ENCODE peak calls at places on chromosomes 12 and 14, in five cellular contexts. One of them, this sample, is unnamed.

GRCh38 chr12:32501835-32502333 is 102.5 kb downstream of the FGD4 start:
- DNase-seq in IMR-90: peak
- DNase-seq in neuronal stem cell: peak
- DNase-seq in mesenchymal stem cell: peak
- DNase-seq in mesendoderm: peak
- DNase-seq in this sample: peak

GRCh38 chr14:50083467-50084337 is 32.7 kb downstream of the VCPKMT start:
- DNase-seq in IMR-90: peak
- DNase-seq in neuronal stem cell: no peak
- DNase-seq in mesenchymal stem cell: no peak
- DNase-seq in mesendoderm: no peak
- DNase-seq in this sample: no peak

GRCh38 chr12:77433799-77434198 is 368.4 kb upstream of the E2F7 start:
- DNase-seq in IMR-90: peak
- DNase-seq in neuronal stem cell: no peak
- DNase-seq in mesenchymal stem cell: no peak
- DNase-seq in mesendoderm: no peak
- DNase-seq in this sample: no peak

GRCh38 chr14:49220492-49220891 is 365.7 kb downstream of the RPS29 start:
- DNase-seq in IMR-90: no peak
- DNase-seq in neuronal stem cell: no peak
- DNase-seq in mesenchymal stem cell: no peak
- DNase-seq in mesendoderm: no peak
- DNase-seq in this sample: no peak

GRCh38 chr12:74647241-74647640 is 109.6 kb downstream of the ATXN7L3B start:
- DNase-seq in IMR-90: no peak
- DNase-seq in neuronal stem cell: no peak
- DNase-seq in mesenchymal stem cell: no peak
- DNase-seq in mesendoderm: no peak
- DNase-seq in this sample: no peak

GRCh38 chr12:2593045-2593444 is 201.7 kb upstream of the FKBP4 start:
- DNase-seq in IMR-90: no peak
- DNase-seq in neuronal stem cell: no peak
- DNase-seq in mesenchymal stem cell: no peak
- DNase-seq in mesendoderm: no peak
- DNase-seq in this sample: no peak

GRCh38 chr14:61470261-61470953 is 149.0 kb downstream of the PRKCH start:
- DNase-seq in IMR-90: peak
- DNase-seq in neuronal stem cell: peak
- DNase-seq in mesenchymal stem cell: peak
- DNase-seq in mesendoderm: peak
- DNase-seq in this sample: no peak

GRCh38 chr14:72962829-72963312 is 36.6 kb downstream of the DCAF4 start:
- DNase-seq in IMR-90: peak
- DNase-seq in neuronal stem cell: peak
- DNase-seq in mesenchymal stem cell: peak
- DNase-seq in mesendoderm: peak
- DNase-seq in this sample: peak

GRCh38 chr12:25976289-25976688 is 17.8 kb downstream of the RASSF8 start:
- DNase-seq in IMR-90: no peak
- DNase-seq in neuronal stem cell: no peak
- DNase-seq in mesenchymal stem cell: no peak
- DNase-seq in mesendoderm: no peak
- DNase-seq in this sample: no peak

GRCh38 chr12:56998981-56999380 is 7.4 kb downstream of the ZBTB39 start:
- DNase-seq in IMR-90: no peak
- DNase-seq in neuronal stem cell: no peak
- DNase-seq in mesenchymal stem cell: no peak
- DNase-seq in mesendoderm: no peak
- DNase-seq in this sample: no peak

GRCh38 chr12:32305163-32305562 is 94.2 kb upstream of the FGD4 start:
- DNase-seq in IMR-90: peak
- DNase-seq in neuronal stem cell: no peak
- DNase-seq in mesenchymal stem cell: no peak
- DNase-seq in mesendoderm: no peak
- DNase-seq in this sample: no peak

GRCh38 chr14:91318911-91319310 is 74.4 kb upstream of the GPR68 start:
- DNase-seq in IMR-90: no peak
- DNase-seq in neuronal stem cell: no peak
- DNase-seq in mesenchymal stem cell: no peak
- DNase-seq in mesendoderm: no peak
- DNase-seq in this sample: no peak

GRCh38 chr12:68231707-68232106 is 6.1 kb upstream of the IL26 start:
- DNase-seq in IMR-90: no peak
- DNase-seq in neuronal stem cell: no peak
- DNase-seq in mesenchymal stem cell: no peak
- DNase-seq in mesendoderm: no peak
- DNase-seq in this sample: no peak

GRCh38 chr12:27542628-27543027 is 18.6 kb downstream of the PPFIBP1 start:
- DNase-seq in IMR-90: peak
- DNase-seq in neuronal stem cell: no peak
- DNase-seq in mesenchymal stem cell: peak
- DNase-seq in mesendoderm: peak
- DNase-seq in this sample: no peak

GRCh38 chr14:25006961-25007795 is 42.8 kb downstream of the STXBP6 start:
- DNase-seq in IMR-90: peak
- DNase-seq in neuronal stem cell: no peak
- DNase-seq in mesenchymal stem cell: peak
- DNase-seq in mesendoderm: peak
- DNase-seq in this sample: no peak

GRCh38 chr12:118334241-118334640 is 38.5 kb downstream of the TAOK3 start:
- DNase-seq in IMR-90: peak
- DNase-seq in neuronal stem cell: no peak
- DNase-seq in mesenchymal stem cell: no peak
- DNase-seq in mesendoderm: no peak
- DNase-seq in this sample: no peak

GRCh38 chr12:118337194-118337838 is 35.4 kb downstream of the TAOK3 start:
- DNase-seq in IMR-90: peak
- DNase-seq in neuronal stem cell: no peak
- DNase-seq in mesenchymal stem cell: peak
- DNase-seq in mesendoderm: no peak
- DNase-seq in this sample: no peak

GRCh38 chr12:118336123-118336522 is 36.6 kb downstream of the TAOK3 start:
- DNase-seq in IMR-90: peak
- DNase-seq in neuronal stem cell: no peak
- DNase-seq in mesenchymal stem cell: no peak
- DNase-seq in mesendoderm: no peak
- DNase-seq in this sample: no peak

GRCh38 chr12:118332511-118332910 is 40.2 kb downstream of the TAOK3 start:
- DNase-seq in IMR-90: peak
- DNase-seq in neuronal stem cell: no peak
- DNase-seq in mesenchymal stem cell: peak
- DNase-seq in mesendoderm: no peak
- DNase-seq in this sample: no peak

DNA sequence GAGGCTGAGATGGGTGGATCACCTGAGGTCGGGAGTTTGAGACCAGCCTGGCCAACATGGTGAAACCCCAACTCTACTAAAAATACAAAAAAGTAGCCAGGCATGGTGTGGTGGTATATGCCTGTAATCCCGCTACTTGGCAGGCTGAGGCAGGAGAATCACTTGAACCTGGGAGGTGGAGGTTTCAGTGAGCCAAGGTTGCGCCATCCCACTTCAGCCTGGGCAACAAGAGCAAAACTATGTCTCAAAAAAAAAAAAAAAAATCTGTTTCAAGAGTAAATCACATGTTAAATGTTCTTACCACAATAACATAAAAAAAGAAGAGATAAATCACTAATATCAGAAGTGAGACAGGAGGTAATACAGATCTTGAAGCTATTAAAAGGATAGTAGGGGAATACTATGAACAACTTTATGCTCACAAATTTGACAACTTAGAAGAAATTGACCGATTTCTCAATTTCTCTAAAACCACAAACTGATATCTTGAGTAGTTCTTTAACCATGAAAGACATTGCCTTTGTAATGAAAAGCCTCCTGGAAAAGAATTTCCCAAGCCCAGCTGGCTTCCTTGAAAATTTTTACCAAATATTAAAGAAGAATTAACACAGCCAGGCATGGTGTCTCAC is 37.7 kb downstream of the TAOK3 start:
- DNase-seq in IMR-90: no peak
- DNase-seq in neuronal stem cell: no peak
- DNase-seq in mesenchymal stem cell: peak
- DNase-seq in mesendoderm: no peak
- DNase-seq in this sample: no peak
- H2BK5ac ChIP-seq in IMR-90: peak
- H2BK5ac ChIP-seq in neuronal stem cell: no peak
- H2BK5ac ChIP-seq in mesenchymal stem cell: no peak
- H2BK5ac ChIP-seq in mesendoderm: no peak
- H2BK5ac ChIP-seq in this sample: no peak

DNA sequence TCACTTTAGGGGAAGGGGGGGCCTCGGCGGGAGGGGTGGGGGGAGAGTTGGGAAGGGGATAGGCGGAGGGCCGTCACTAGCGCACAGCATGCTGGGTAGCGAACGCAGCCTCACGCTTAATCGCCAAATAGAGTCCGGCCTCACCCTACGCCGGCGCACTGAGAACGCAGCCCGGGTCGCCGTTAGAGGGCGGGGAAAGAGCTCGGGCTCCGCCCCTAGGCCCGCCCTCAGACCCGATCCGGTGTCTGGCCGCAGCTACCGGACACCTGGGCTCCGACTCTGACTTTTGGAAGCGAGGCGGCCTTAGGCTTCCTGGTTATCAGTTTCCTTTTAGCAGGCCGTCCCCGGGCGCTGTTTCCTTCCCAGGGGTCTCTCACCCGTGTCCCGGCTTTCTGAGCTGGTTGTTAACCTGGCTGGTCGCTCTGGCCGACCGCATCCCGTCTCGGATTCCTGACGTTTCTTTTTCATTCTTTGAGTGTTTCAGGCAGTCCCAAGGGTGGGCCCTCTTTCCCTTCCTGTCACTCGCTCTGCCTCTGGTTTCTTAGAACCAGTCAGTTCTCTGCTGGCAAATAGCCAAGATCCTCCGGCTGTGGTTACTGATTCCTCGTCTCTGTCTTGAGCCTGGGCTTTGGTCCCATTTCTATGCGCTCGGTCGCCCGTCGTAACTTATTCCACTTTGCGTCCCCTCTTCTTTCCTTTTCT is 367 bp upstream of the STRN3 start:
- DNase-seq in IMR-90: peak
- DNase-seq in neuronal stem cell: peak
- DNase-seq in mesenchymal stem cell: peak
- DNase-seq in mesendoderm: peak
- DNase-seq in this sample: peak
- H2BK5ac ChIP-seq in IMR-90: peak
- H2BK5ac ChIP-seq in neuronal stem cell: peak
- H2BK5ac ChIP-seq in mesenchymal stem cell: peak
- H2BK5ac ChIP-seq in mesendoderm: peak
- H2BK5ac ChIP-seq in this sample: peak

GRCh38 chr14:36506732-36507614 is 13.1 kb downstream of the NKX2-1 start:
- DNase-seq in IMR-90: no peak
- DNase-seq in neuronal stem cell: no peak
- DNase-seq in mesenchymal stem cell: no peak
- DNase-seq in mesendoderm: peak
- DNase-seq in this sample: no peak
- H2BK5ac ChIP-seq in IMR-90: no peak
- H2BK5ac ChIP-seq in neuronal stem cell: no peak
- H2BK5ac ChIP-seq in mesenchymal stem cell: no peak
- H2BK5ac ChIP-seq in mesendoderm: no peak
- H2BK5ac ChIP-seq in this sample: no peak

GRCh38 chr12:93571360-93571853 is 1.1 kb upstream of the SOCS2 start:
- DNase-seq in IMR-90: peak
- DNase-seq in neuronal stem cell: peak
- DNase-seq in mesenchymal stem cell: peak
- DNase-seq in mesendoderm: peak
- DNase-seq in this sample: peak

GRCh38 chr12:93568091-93568490 is 4.4 kb upstream of the SOCS2 start:
- DNase-seq in IMR-90: no peak
- DNase-seq in neuronal stem cell: no peak
- DNase-seq in mesenchymal stem cell: no peak
- DNase-seq in mesendoderm: no peak
- DNase-seq in this sample: no peak

GRCh38 chr12:93569301-93569655 is 3.2 kb upstream of the SOCS2 start:
- DNase-seq in IMR-90: no peak
- DNase-seq in neuronal stem cell: no peak
- DNase-seq in mesenchymal stem cell: peak
- DNase-seq in mesendoderm: no peak
- DNase-seq in this sample: no peak

GRCh38 chr12:93570552-93571359 is 1.7 kb upstream of the SOCS2 start:
- DNase-seq in IMR-90: peak
- DNase-seq in neuronal stem cell: peak
- DNase-seq in mesenchymal stem cell: peak
- DNase-seq in mesendoderm: peak
- DNase-seq in this sample: no peak

DNA sequence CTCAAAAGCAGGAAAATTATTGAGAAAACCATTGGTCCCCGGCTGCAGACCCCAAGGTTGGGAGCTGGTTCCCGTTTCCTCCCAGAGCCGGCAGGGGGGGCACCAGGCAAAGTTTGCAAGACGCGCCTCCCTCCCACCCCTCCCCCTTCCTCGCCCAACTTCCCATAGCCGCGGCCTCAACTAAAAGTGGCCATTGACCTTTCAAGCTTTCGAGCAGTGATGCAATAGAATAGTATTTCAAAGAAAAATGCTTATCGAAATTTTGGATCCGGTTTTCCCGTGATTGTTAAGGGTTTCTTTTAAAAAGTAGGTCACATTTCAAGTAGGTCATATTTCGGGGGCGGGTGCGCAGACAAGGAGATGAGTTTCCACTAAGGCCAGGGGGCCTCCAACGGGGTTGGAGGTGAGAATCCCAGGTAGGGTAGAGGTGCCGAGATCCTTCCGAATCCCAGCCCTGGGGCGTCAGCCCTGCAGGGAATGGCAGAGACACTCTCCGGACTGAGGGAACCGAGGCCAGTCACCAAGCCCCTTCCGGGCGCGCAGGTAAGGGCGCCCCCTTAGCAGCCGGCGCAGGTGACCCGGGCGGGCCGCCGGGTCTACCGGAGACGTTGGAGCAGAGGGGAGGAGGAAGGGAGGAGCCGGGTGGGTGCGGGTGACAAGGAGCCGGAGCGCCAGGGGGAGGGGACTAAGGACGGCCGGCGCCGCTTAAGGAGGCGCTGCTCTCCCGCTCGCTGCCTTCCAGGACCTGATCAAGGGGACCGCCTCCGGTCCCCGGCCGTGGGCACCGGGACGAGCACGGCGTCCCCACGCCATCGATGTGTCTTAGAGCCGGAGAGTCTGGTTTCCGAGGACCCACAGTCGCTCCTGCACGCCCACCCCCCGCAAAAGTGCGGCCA is 2.6 kb upstream of the SOCS2 start:
- DNase-seq in IMR-90: peak
- DNase-seq in neuronal stem cell: peak
- DNase-seq in mesenchymal stem cell: peak
- DNase-seq in mesendoderm: peak
- DNase-seq in this sample: no peak
- H2BK5ac ChIP-seq in IMR-90: peak
- H2BK5ac ChIP-seq in neuronal stem cell: peak
- H2BK5ac ChIP-seq in mesenchymal stem cell: no peak
- H2BK5ac ChIP-seq in mesendoderm: peak
- H2BK5ac ChIP-seq in this sample: peak

GRCh38 chr12:121918679-121919038 is 267 bp downstream of the CFAP251 start:
- DNase-seq in IMR-90: no peak
- DNase-seq in neuronal stem cell: no peak
- DNase-seq in mesenchymal stem cell: no peak
- DNase-seq in mesendoderm: no peak
- DNase-seq in this sample: no peak
- H2BK5ac ChIP-seq in IMR-90: no peak
- H2BK5ac ChIP-seq in neuronal stem cell: no peak
- H2BK5ac ChIP-seq in mesenchymal stem cell: no peak
- H2BK5ac ChIP-seq in mesendoderm: no peak
- H2BK5ac ChIP-seq in this sample: no peak

GRCh38 chr14:68380304-68380840 is 412.5 kb downstream of the ZFP36L1 start:
- DNase-seq in IMR-90: no peak
- DNase-seq in neuronal stem cell: no peak
- DNase-seq in mesenchymal stem cell: no peak
- DNase-seq in mesendoderm: no peak
- DNase-seq in this sample: no peak
- H2BK5ac ChIP-seq in IMR-90: peak
- H2BK5ac ChIP-seq in neuronal stem cell: no peak
- H2BK5ac ChIP-seq in mesenchymal stem cell: no peak
- H2BK5ac ChIP-seq in mesendoderm: no peak
- H2BK5ac ChIP-seq in this sample: no peak

This sample was measured in H1.